ENCODE peak calls at places on chromosomes 3 and 15, in six cellular contexts. K is mesendoderm, L is H1, M is mesenchymal stem cell, N is trophoblast cell, G is IMR-90. V is an unnamed sample.

GRCh38 chr15:63173116-63173470 is 15.8 kb upstream of the RPS27L start:
- DNase-seq in K (no peak), L (no peak), M (no peak), N (no peak), G (no peak), V (no peak)

GRCh38 chr15:100727291-100727851 is 125.0 kb downstream of the ASB7 start:
- DNase-seq in K (no peak), L (no peak), M (no peak), N (peak), G (no peak), V (no peak)

GRCh38 chr3:23435318-23435717 is 232.2 kb downstream of the UBE2E2 start:
- DNase-seq in K (peak), L (no peak), M (no peak), N (no peak), G (no peak), V (no peak)

GRCh38 chr15:39194431-39194830 is 386.4 kb upstream of the THBS1 start:
- DNase-seq in K (no peak), L (no peak), M (no peak), N (no peak), G (peak), V (no peak)

GRCh38 chr3:65285956-65286355 is 598.2 kb upstream of the ADAMTS9 start:
- DNase-seq in K (no peak), L (no peak), M (no peak), N (no peak), G (no peak), V (no peak)

GRCh38 chr15:42919794-42920280 is 741 bp downstream of the TTBK2 start:
- DNase-seq in K (peak), L (no peak), M (peak), N (peak), G (peak), V (no peak)

GRCh38 chr3:52108302-52109232 is 45.7 kb downstream of the POC1A start:
- DNase-seq in K (peak), L (no peak), M (peak), N (no peak), G (no peak), V (no peak)

GRCh38 chr15:77698481-77698880 is 65.8 kb upstream of the LINGO1 start:
- DNase-seq in K (no peak), L (no peak), M (no peak), N (no peak), G (no peak), V (no peak)

GRCh38 chr15:34360298-34360697 is 6.7 kb downstream of the LPCAT4 start:
- DNase-seq in K (peak), L (no peak), M (no peak), N (peak), G (no peak), V (no peak)

GRCh38 chr15:39226169-39226964 is 354.5 kb upstream of the THBS1 start:
- DNase-seq in K (no peak), L (no peak), M (no peak), N (no peak), G (no peak), V (no peak)

GRCh38 chr15:97993310-97993738 is 32.8 kb downstream of the ARRDC4 start:
- DNase-seq in K (no peak), L (no peak), M (no peak), N (peak), G (no peak), V (no peak)

GRCh38 chr3:98542623-98543022 is 10.8 kb downstream of the GPR15 start:
- DNase-seq in K (no peak), L (no peak), M (no peak), N (no peak), G (no peak), V (no peak)

GRCh38 chr15:90126022-90126421 is 23.8 kb upstream of the IDH2 start:
- DNase-seq in K (no peak), L (no peak), M (no peak), N (no peak), G (no peak), V (no peak)

GRCh38 chr3:150599611-150600297 is 3.4 kb upstream of the SELENOT start:
- DNase-seq in K (peak), L (no peak), M (peak), N (peak), G (peak), V (no peak)

GRCh38 chr15:67082007-67082536 is 16.7 kb downstream of the SMAD3 start:
- DNase-seq in K (peak), L (no peak), M (no peak), N (peak), G (no peak), V (no peak)

GRCh38 chr15:29674661-29675533 is 147.4 kb downstream of the TJP1 start:
- DNase-seq in K (peak), L (peak), M (peak), N (peak), G (peak), V (peak)

GRCh38 chr3:150005243-150006102 is 34.8 kb upstream of the PFN2 start:
- DNase-seq in K (peak), L (no peak), M (peak), N (peak), G (peak), V (no peak)

GRCh38 chr15:72203507-72203837 is 5.9 kb upstream of the GRAMD2A start:
- DNase-seq in K (no peak), L (no peak), M (no peak), N (no peak), G (peak), V (no peak)

GRCh38 chr3:134249935-134250716 is 533 bp downstream of the RYK start:
- DNase-seq in K (peak), L (no peak), M (peak), N (peak), G (peak), V (peak)

GRCh38 chr3:89740881-89741177 is 633.4 kb downstream of the EPHA3 start:
- DNase-seq in K (no peak), L (no peak), M (peak), N (no peak), G (peak), V (no peak)

GRCh38 chr3:179148446-179149238 is 485 bp downstream of the PIK3CA start:
- DNase-seq in K (peak), L (no peak), M (peak), N (peak), G (peak), V (peak)

GRCh38 chr3:179147571-179148445 is at the start of gene PIK3CA:
- DNase-seq in K (peak), L (peak), M (peak), N (peak), G (peak), V (peak)

GRCh38 chr3:179151474-179151873 is 3.3 kb downstream of the PIK3CA start:
- DNase-seq in K (no peak), L (no peak), M (no peak), N (no peak), G (no peak), V (no peak)

GRCh38 chr3:179149239-179149887 is 1.2 kb downstream of the PIK3CA start:
- DNase-seq in K (no peak), L (no peak), M (peak), N (peak), G (peak), V (peak)

GRCh38 chr3:179149951-179150350 is 1.8 kb downstream of the PIK3CA start:
- DNase-seq in K (no peak), L (no peak), M (peak), N (no peak), G (no peak), V (no peak)
- H3K4me3 ChIP-seq in K (no peak), L (peak), M (no peak), N (no peak), G (peak), V (peak)

GRCh38 chr3:172752651-172753050 is 2.1 kb downstream of the ECT2 start:
- DNase-seq in K (no peak), L (no peak), M (no peak), N (no peak), G (no peak), V (no peak)

GRCh38 chr3:172751188-172751571 is 654 bp downstream of the ECT2 start:
- DNase-seq in K (peak), L (no peak), M (peak), N (no peak), G (peak), V (no peak)

GRCh38 chr3:172750368-172751187 is at the start of gene ECT2:
- DNase-seq in K (peak), L (peak), M (peak), N (peak), G (peak), V (peak)

GRCh38 chr3:172749201-172749965 is 1.1 kb upstream of the ECT2 start:
- DNase-seq in K (peak), L (no peak), M (peak), N (peak), G (peak), V (no peak)

GRCh38 chr3:172750069-172750367 is 508 bp upstream of the ECT2 start:
- DNase-seq in K (no peak), L (no peak), M (no peak), N (no peak), G (no peak), V (no peak)
- H3K4ac ChIP-seq in K (no peak), L (no peak), M (no peak), N (no peak), G (peak), V (no peak)

GRCh38 chr3:129429597-129429996 is 1.2 kb upstream of the EFCAB12 start:
- DNase-seq in K (peak), L (no peak), M (no peak), N (no peak), G (no peak), V (no peak)

GRCh38 chr3:129428382-129429079 is at the start of gene EFCAB12:
- DNase-seq in K (peak), L (peak), M (peak), N (peak), G (peak), V (peak)

GRCh38 chr3:129428020-129428381 is 435 bp downstream of the EFCAB12 start:
- DNase-seq in K (peak), L (no peak), M (no peak), N (no peak), G (no peak), V (no peak)

GRCh38 chr3:129432036-129432435 is 3.6 kb upstream of the EFCAB12 start:
- DNase-seq in K (no peak), L (no peak), M (no peak), N (peak), G (no peak), V (no peak)

GRCh38 chr3:129429080-129429451 is 630 bp upstream of the EFCAB12 start:
- DNase-seq in K (no peak), L (no peak), M (peak), N (no peak), G (no peak), V (no peak)
- H2AK5ac ChIP-seq in K (no peak), L (no peak), M (no peak), N (no peak), G (peak), V (no peak)

DNA sequence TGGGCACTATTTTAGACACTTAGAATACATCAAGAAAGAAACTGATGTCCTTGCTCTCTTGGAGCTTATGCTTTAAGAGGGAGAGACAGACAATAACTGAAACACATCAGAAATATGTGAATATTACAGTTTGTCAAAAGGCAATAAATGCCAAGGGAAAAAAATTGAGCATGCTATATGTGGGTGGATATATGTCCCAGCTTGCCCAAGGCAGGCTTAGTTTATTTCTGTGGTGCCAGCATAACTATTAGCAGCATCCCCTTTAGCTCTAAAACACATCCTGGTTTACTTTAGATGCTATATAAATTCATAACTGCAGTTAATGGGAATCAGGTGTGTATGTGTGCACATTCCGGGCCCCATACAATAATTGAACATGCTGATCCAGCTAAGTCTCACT is 191.2 kb upstream of the PDZRN3 start:
- DNase-seq in K (no peak), L (no peak), M (no peak), N (no peak), G (no peak), V (no peak)
- H3K4me3 ChIP-seq in K (no peak), L (no peak), M (no peak), N (no peak), G (no peak), V (no peak)

GRCh38 chr15:75639709-75640482 is at the start of gene IMP3:
- DNase-seq in K (peak), L (peak), M (peak), N (peak), G (peak), V (peak)
- H3K4ac ChIP-seq in K (peak), L (peak), M (peak), N (peak), G (peak), V (peak)